ENCODE peak calls at places on chromosome 16, in five cellular contexts. One of them, this sample, is unnamed.

GRCh38 chr16:64158941-64159588 is 962.8 kb downstream of the CDH11 start:
- DNase-seq in AG09319: no peak
- DNase-seq in osteoblast: no peak
- DNase-seq in ascending aorta: no peak
- DNase-seq in transverse colon: no peak
- DNase-seq in this sample: no peak

GRCh38 chr16:4376820-4377572 is 5.3 kb downstream of the VASN start:
- DNase-seq in AG09319: no peak
- DNase-seq in osteoblast: peak
- DNase-seq in ascending aorta: no peak
- DNase-seq in transverse colon: no peak
- DNase-seq in this sample: no peak

GRCh38 chr16:86990451-86990850 is 326.7 kb downstream of the C16orf95 start:
- DNase-seq in AG09319: no peak
- DNase-seq in osteoblast: peak
- DNase-seq in ascending aorta: no peak
- DNase-seq in transverse colon: no peak
- DNase-seq in this sample: no peak

GRCh38 chr16:67023689-67024088 is 5.3 kb upstream of the CBFB start:
- DNase-seq in AG09319: no peak
- DNase-seq in osteoblast: no peak
- DNase-seq in ascending aorta: no peak
- DNase-seq in transverse colon: no peak
- DNase-seq in this sample: no peak

GRCh38 chr16:5041604-5042133 is 7.9 kb upstream of the NAGPA start:
- DNase-seq in AG09319: no peak
- DNase-seq in osteoblast: peak
- DNase-seq in ascending aorta: no peak
- DNase-seq in transverse colon: no peak
- DNase-seq in this sample: no peak

GRCh38 chr16:22181426-22181825 is 19.1 kb downstream of the SDR42E2 start:
- DNase-seq in AG09319: no peak
- DNase-seq in osteoblast: no peak
- DNase-seq in ascending aorta: no peak
- DNase-seq in transverse colon: no peak
- DNase-seq in this sample: no peak

GRCh38 chr16:50172195-50172922 is 19.3 kb downstream of the TENT4B start:
- DNase-seq in AG09319: no peak
- DNase-seq in osteoblast: peak
- DNase-seq in ascending aorta: no peak
- DNase-seq in transverse colon: no peak
- DNase-seq in this sample: no peak

GRCh38 chr16:30829130-30830071 is 42.4 kb upstream of the ZNF629 start:
- DNase-seq in AG09319: no peak
- DNase-seq in osteoblast: peak
- DNase-seq in ascending aorta: no peak
- DNase-seq in transverse colon: peak
- DNase-seq in this sample: no peak

GRCh38 chr16:87330646-87331045 is 13.5 kb upstream of the C16orf95 start:
- DNase-seq in AG09319: no peak
- DNase-seq in osteoblast: peak
- DNase-seq in ascending aorta: no peak
- DNase-seq in transverse colon: no peak
- DNase-seq in this sample: no peak

GRCh38 chr16:54490089-54490488 is 203.5 kb upstream of the IRX3 start:
- DNase-seq in AG09319: no peak
- DNase-seq in osteoblast: no peak
- DNase-seq in ascending aorta: no peak
- DNase-seq in transverse colon: no peak
- DNase-seq in this sample: no peak

GRCh38 chr16:68031951-68032350 is 8.9 kb downstream of the DUS2 start:
- DNase-seq in AG09319: no peak
- DNase-seq in osteoblast: no peak
- DNase-seq in ascending aorta: no peak
- DNase-seq in transverse colon: peak
- DNase-seq in this sample: no peak

GRCh38 chr16:68116256-68116853 is 31.2 kb downstream of the NFATC3 start:
- DNase-seq in AG09319: no peak
- DNase-seq in osteoblast: peak
- DNase-seq in ascending aorta: no peak
- DNase-seq in transverse colon: no peak
- DNase-seq in this sample: no peak

GRCh38 chr16:12833939-12834338 is 30.3 kb upstream of the CPPED1 start:
- DNase-seq in AG09319: no peak
- DNase-seq in osteoblast: no peak
- DNase-seq in ascending aorta: no peak
- DNase-seq in transverse colon: no peak
- DNase-seq in this sample: peak

GRCh38 chr16:56115817-56116576 is 75.3 kb upstream of the GNAO1 start:
- DNase-seq in AG09319: no peak
- DNase-seq in osteoblast: no peak
- DNase-seq in ascending aorta: no peak
- DNase-seq in transverse colon: no peak
- DNase-seq in this sample: no peak

DNA sequence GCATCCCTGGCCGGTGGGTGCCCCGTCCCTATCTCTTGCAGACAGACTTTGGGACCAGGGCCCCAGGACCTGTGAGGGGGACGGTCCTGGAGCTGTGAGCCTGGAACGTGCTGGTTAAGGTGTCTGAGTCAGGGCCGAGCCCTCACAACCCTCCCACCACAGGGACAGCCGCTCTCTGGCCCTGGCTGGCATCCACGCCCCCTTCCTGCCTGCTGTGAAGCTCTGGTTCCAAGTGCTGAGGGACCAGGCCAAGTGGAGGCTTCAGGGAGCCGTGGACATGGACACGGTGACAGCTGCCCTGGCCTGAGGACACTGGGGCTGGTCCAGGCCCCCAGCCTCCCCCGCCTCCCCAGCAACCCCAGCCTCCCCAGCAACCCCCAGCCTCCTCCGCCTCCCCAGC is 6.6 kb downstream of the TSR3 start:
- DNase-seq in AG09319: no peak
- DNase-seq in osteoblast: no peak
- DNase-seq in ascending aorta: no peak
- DNase-seq in transverse colon: no peak
- DNase-seq in this sample: no peak
- TF ChIP-seq CTCF in AG09319: no peak
- TF ChIP-seq CTCF in osteoblast: no peak
- TF ChIP-seq CTCF in ascending aorta: no peak
- TF ChIP-seq CTCF in transverse colon: no peak
- TF ChIP-seq CTCF in this sample: no peak

GRCh38 chr16:84209989-84210388 is 19.0 kb downstream of the ADAD2 start:
- DNase-seq in AG09319: no peak
- DNase-seq in osteoblast: peak
- DNase-seq in ascending aorta: no peak
- DNase-seq in transverse colon: no peak
- DNase-seq in this sample: no peak
- TF ChIP-seq CTCF in AG09319: no peak
- TF ChIP-seq CTCF in osteoblast: no peak
- TF ChIP-seq CTCF in ascending aorta: no peak
- TF ChIP-seq CTCF in transverse colon: no peak
- TF ChIP-seq CTCF in this sample: no peak

GRCh38 chr16:85416267-85417109 is 196.6 kb upstream of the GSE1 start:
- DNase-seq in AG09319: no peak
- DNase-seq in osteoblast: peak
- DNase-seq in ascending aorta: no peak
- DNase-seq in transverse colon: peak
- DNase-seq in this sample: peak
- TF ChIP-seq CTCF in AG09319: peak
- TF ChIP-seq CTCF in osteoblast: peak
- TF ChIP-seq CTCF in ascending aorta: peak
- TF ChIP-seq CTCF in transverse colon: peak
- TF ChIP-seq CTCF in this sample: peak

GRCh38 chr16:15046692-15047376 is 9.0 kb downstream of the NTAN1 start:
- DNase-seq in AG09319: no peak
- DNase-seq in osteoblast: no peak
- DNase-seq in ascending aorta: no peak
- DNase-seq in transverse colon: no peak
- DNase-seq in this sample: no peak
- TF ChIP-seq CTCF in AG09319: no peak
- TF ChIP-seq CTCF in osteoblast: no peak
- TF ChIP-seq CTCF in ascending aorta: no peak
- TF ChIP-seq CTCF in transverse colon: no peak
- TF ChIP-seq CTCF in this sample: no peak

GRCh38 chr16:81214745-81215166 is 23.7 kb upstream of the BCO1 start:
- DNase-seq in AG09319: no peak
- DNase-seq in osteoblast: no peak
- DNase-seq in ascending aorta: no peak
- DNase-seq in transverse colon: peak
- DNase-seq in this sample: peak
- TF ChIP-seq CTCF in AG09319: peak
- TF ChIP-seq CTCF in osteoblast: peak
- TF ChIP-seq CTCF in ascending aorta: no peak
- TF ChIP-seq CTCF in transverse colon: peak
- TF ChIP-seq CTCF in this sample: peak

GRCh38 chr16:51816929-51817328 is 665.9 kb upstream of the SALL1 start:
- DNase-seq in AG09319: no peak
- DNase-seq in osteoblast: no peak
- DNase-seq in ascending aorta: no peak
- DNase-seq in transverse colon: no peak
- DNase-seq in this sample: no peak

GRCh38 chr16:51821527-51821926 is 670.5 kb upstream of the SALL1 start:
- DNase-seq in AG09319: no peak
- DNase-seq in osteoblast: no peak
- DNase-seq in ascending aorta: no peak
- DNase-seq in transverse colon: no peak
- DNase-seq in this sample: no peak

GRCh38 chr16:51815527-51815926 is 664.5 kb upstream of the SALL1 start:
- DNase-seq in AG09319: no peak
- DNase-seq in osteoblast: no peak
- DNase-seq in ascending aorta: no peak
- DNase-seq in transverse colon: no peak
- DNase-seq in this sample: no peak

GRCh38 chr16:51820176-51820575 is 669.1 kb upstream of the SALL1 start:
- DNase-seq in AG09319: no peak
- DNase-seq in osteoblast: no peak
- DNase-seq in ascending aorta: no peak
- DNase-seq in transverse colon: no peak
- DNase-seq in this sample: no peak

DNA sequence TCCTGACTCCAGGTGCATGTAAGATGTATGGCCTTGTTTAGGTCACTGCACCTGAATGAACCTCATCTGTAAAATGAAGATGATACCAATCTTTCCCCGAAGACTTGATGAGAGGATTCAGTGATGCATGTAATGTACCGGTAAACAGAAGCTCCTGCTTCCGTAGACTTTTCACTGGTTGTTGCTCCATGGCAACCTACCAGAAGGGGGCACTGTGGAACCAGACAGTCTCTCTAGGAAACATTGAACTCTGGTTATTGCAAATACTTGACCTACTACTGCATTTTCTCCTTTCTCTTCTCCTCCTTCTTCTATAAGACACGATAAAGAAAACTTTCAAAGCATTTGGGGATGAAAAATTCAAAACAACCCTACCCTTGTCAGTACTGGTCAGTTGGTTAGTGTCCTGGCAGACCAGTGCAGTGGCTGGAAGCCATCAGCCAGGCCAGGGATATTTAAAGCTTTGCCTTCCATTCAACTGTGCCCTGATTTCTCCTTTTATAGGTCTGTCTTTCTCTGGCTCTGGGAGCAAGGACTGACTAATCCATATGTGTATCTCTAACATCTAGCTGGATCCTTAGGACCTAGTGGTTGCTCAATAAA is 667.4 kb upstream of the SALL1 start:
- DNase-seq in AG09319: peak
- DNase-seq in osteoblast: no peak
- DNase-seq in ascending aorta: no peak
- DNase-seq in transverse colon: peak
- DNase-seq in this sample: peak
- TF ChIP-seq CTCF in AG09319: peak
- TF ChIP-seq CTCF in osteoblast: peak
- TF ChIP-seq CTCF in ascending aorta: peak
- TF ChIP-seq CTCF in transverse colon: peak
- TF ChIP-seq CTCF in this sample: peak

DNA sequence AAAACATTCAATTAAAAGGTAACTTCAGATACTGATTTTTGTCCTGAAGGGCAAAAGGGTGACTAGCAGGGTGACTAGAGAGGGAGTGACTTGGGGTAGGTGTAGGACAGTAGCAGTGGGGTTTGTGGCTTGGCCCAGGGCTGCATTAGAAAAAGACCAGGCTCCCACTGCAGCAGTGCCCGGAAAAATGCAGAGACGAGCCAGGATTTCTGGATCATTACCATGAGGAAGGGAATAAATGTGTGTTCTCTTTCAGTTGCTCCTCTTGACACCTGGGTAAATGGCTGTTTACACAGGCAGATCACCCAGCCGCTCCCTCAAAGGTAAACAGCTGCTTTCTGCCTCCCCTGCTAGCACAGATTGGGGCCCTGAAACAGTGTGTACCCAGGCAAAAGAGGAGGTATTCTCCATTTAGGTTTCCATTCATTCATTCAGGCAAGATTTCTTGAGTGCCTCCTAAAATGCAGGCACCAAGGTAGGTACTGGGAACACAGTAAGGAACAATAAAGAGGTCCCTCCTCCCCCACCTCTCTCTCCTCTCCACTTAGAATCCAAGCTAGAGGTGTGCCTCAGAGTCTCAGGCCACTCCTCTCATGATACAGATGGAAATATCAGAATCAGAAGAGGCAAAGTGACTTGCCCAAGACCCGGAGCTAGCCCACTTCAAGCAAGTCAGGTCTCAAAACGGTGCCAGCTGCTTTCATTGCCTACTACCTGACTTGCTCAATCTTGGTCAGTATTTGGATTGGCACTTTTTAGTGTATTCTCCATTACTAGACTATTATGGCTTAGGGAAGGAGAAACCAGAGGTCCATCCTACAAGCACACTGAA is 15.2 kb upstream of the TOX3 start:
- DNase-seq in AG09319: no peak
- DNase-seq in osteoblast: peak
- DNase-seq in ascending aorta: no peak
- DNase-seq in transverse colon: peak
- DNase-seq in this sample: no peak
- TF ChIP-seq CTCF in AG09319: no peak
- TF ChIP-seq CTCF in osteoblast: no peak
- TF ChIP-seq CTCF in ascending aorta: no peak
- TF ChIP-seq CTCF in transverse colon: no peak
- TF ChIP-seq CTCF in this sample: no peak

GRCh38 chr16:720507-720989 is 398 bp upstream of the ANTKMT start:
- DNase-seq in AG09319: no peak
- DNase-seq in osteoblast: peak
- DNase-seq in ascending aorta: no peak
- DNase-seq in transverse colon: peak
- DNase-seq in this sample: peak
- TF ChIP-seq CTCF in AG09319: peak
- TF ChIP-seq CTCF in osteoblast: peak
- TF ChIP-seq CTCF in ascending aorta: no peak
- TF ChIP-seq CTCF in transverse colon: no peak
- TF ChIP-seq CTCF in this sample: no peak

DNA sequence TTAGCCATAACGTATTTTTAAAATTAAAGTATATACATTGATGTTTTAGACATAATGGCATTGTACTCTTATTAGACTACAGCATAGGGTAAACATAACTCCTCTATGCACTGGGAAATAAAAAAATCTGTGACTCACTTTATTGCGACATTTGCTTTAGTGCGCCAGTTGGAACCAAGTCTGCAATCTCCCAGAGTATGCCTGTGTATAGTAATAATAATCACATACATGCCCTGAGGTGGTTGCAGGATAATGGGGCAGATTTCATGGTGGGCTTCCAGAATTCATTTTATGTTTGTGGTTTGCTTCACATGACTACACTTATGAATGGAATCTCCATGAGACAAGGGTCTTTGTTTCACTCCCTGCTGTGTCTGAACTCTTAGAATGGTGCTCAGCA is 66.9 kb upstream of the N4BP1 start:
- DNase-seq in AG09319: no peak
- DNase-seq in osteoblast: no peak
- DNase-seq in ascending aorta: no peak
- DNase-seq in transverse colon: no peak
- DNase-seq in this sample: no peak
- TF ChIP-seq CTCF in AG09319: no peak
- TF ChIP-seq CTCF in osteoblast: no peak
- TF ChIP-seq CTCF in ascending aorta: no peak
- TF ChIP-seq CTCF in transverse colon: no peak
- TF ChIP-seq CTCF in this sample: no peak

This sample was measured in nephron progenitor cell.